ENCODE peak calls at places on chromosome 7, in six cellular contexts. One of them, this sample, is unnamed.

GRCh38 chr7:124171068-124171467 is 138.2 kb upstream of the TMEM229A start:
- DNase-seq in PC-9: no peak
- DNase-seq in B cell: no peak
- DNase-seq in neural crest cell: no peak
- DNase-seq in astrocyte of the cerebellum: no peak
- DNase-seq in GM12878: no peak
- DNase-seq in this sample: no peak

GRCh38 chr7:147432068-147432467 is 1158.5 kb upstream of the C7orf33 start:
- DNase-seq in GM12878: no peak
- DNase-seq in neural crest cell: no peak
- DNase-seq in PC-9: no peak
- DNase-seq in astrocyte of the cerebellum: no peak
- DNase-seq in B cell: no peak
- DNase-seq in this sample: no peak

GRCh38 chr7:134514663-134515062 is 12.7 kb upstream of the AKR1B10 start:
- DNase-seq in GM12878: peak
- DNase-seq in astrocyte of the cerebellum: peak
- DNase-seq in B cell: peak
- DNase-seq in PC-9: peak
- DNase-seq in neural crest cell: peak
- DNase-seq in this sample: peak

GRCh38 chr7:55077581-55078410 is 59.0 kb downstream of the EGFR start:
- DNase-seq in B cell: no peak
- DNase-seq in astrocyte of the cerebellum: no peak
- DNase-seq in PC-9: no peak
- DNase-seq in neural crest cell: no peak
- DNase-seq in GM12878: no peak
- DNase-seq in this sample: no peak

GRCh38 chr7:131895541-131896173 is 339.2 kb upstream of the PODXL start:
- DNase-seq in B cell: no peak
- DNase-seq in astrocyte of the cerebellum: peak
- DNase-seq in GM12878: no peak
- DNase-seq in PC-9: no peak
- DNase-seq in neural crest cell: no peak
- DNase-seq in this sample: no peak

GRCh38 chr7:120941856-120942255 is 8.7 kb upstream of the ING3 start:
- DNase-seq in GM12878: no peak
- DNase-seq in astrocyte of the cerebellum: no peak
- DNase-seq in neural crest cell: no peak
- DNase-seq in B cell: no peak
- DNase-seq in PC-9: no peak
- DNase-seq in this sample: no peak

GRCh38 chr7:132554446-132554845 is 21.8 kb downstream of the PLXNA4 start:
- DNase-seq in PC-9: no peak
- DNase-seq in GM12878: no peak
- DNase-seq in astrocyte of the cerebellum: no peak
- DNase-seq in B cell: no peak
- DNase-seq in neural crest cell: no peak
- DNase-seq in this sample: no peak

GRCh38 chr7:157299613-157300405 is 37.0 kb upstream of the DNAJB6 start:
- DNase-seq in astrocyte of the cerebellum: no peak
- DNase-seq in GM12878: no peak
- DNase-seq in B cell: peak
- DNase-seq in neural crest cell: no peak
- DNase-seq in PC-9: peak
- DNase-seq in this sample: no peak

GRCh38 chr7:95993420-95993819 is 221.1 kb downstream of the DYNC1I1 start:
- DNase-seq in astrocyte of the cerebellum: no peak
- DNase-seq in neural crest cell: no peak
- DNase-seq in B cell: no peak
- DNase-seq in PC-9: no peak
- DNase-seq in GM12878: no peak
- DNase-seq in this sample: no peak

GRCh38 chr7:28988818-28989595 is 30.9 kb upstream of the TRIL start:
- DNase-seq in neural crest cell: no peak
- DNase-seq in GM12878: no peak
- DNase-seq in PC-9: no peak
- DNase-seq in astrocyte of the cerebellum: peak
- DNase-seq in B cell: no peak
- DNase-seq in this sample: no peak

GRCh38 chr7:1236831-1237701 is 4.4 kb downstream of the UNCX start:
- DNase-seq in PC-9: no peak
- DNase-seq in GM12878: no peak
- DNase-seq in astrocyte of the cerebellum: no peak
- DNase-seq in neural crest cell: no peak
- DNase-seq in B cell: no peak
- DNase-seq in this sample: no peak

GRCh38 chr7:114663502-114663901 is 248.9 kb downstream of the FOXP2 start:
- DNase-seq in astrocyte of the cerebellum: peak
- DNase-seq in PC-9: peak
- DNase-seq in B cell: no peak
- DNase-seq in neural crest cell: no peak
- DNase-seq in GM12878: peak
- DNase-seq in this sample: no peak

GRCh38 chr7:95430864-95431263 is 4.0 kb downstream of the PON2 start:
- DNase-seq in PC-9: no peak
- DNase-seq in GM12878: no peak
- DNase-seq in astrocyte of the cerebellum: no peak
- DNase-seq in B cell: no peak
- DNase-seq in neural crest cell: no peak
- DNase-seq in this sample: no peak

GRCh38 chr7:113790025-113790424 is 128.8 kb downstream of the PPP1R3A start:
- DNase-seq in B cell: no peak
- DNase-seq in astrocyte of the cerebellum: no peak
- DNase-seq in PC-9: no peak
- DNase-seq in GM12878: no peak
- DNase-seq in neural crest cell: no peak
- DNase-seq in this sample: no peak

GRCh38 chr7:12030116-12030515 is 181.0 kb upstream of the TMEM106B start:
- DNase-seq in GM12878: no peak
- DNase-seq in neural crest cell: no peak
- DNase-seq in astrocyte of the cerebellum: peak
- DNase-seq in B cell: no peak
- DNase-seq in PC-9: no peak
- DNase-seq in this sample: no peak

GRCh38 chr7:29019896-29020295 is 61.8 kb upstream of the TRIL start:
- DNase-seq in PC-9: no peak
- DNase-seq in GM12878: no peak
- DNase-seq in astrocyte of the cerebellum: no peak
- DNase-seq in B cell: no peak
- DNase-seq in neural crest cell: no peak
- DNase-seq in this sample: no peak

GRCh38 chr7:120973849-120974248 is 14.7 kb upstream of the CPED1 start:
- DNase-seq in PC-9: no peak
- DNase-seq in astrocyte of the cerebellum: no peak
- DNase-seq in B cell: no peak
- DNase-seq in GM12878: no peak
- DNase-seq in neural crest cell: no peak
- DNase-seq in this sample: no peak

GRCh38 chr7:132932321-132933075 is 149.4 kb downstream of the CHCHD3 start:
- DNase-seq in astrocyte of the cerebellum: no peak
- DNase-seq in neural crest cell: no peak
- DNase-seq in B cell: no peak
- DNase-seq in PC-9: no peak
- DNase-seq in GM12878: no peak
- DNase-seq in this sample: no peak

GRCh38 chr7:114823290-114823689 is 98.6 kb upstream of the MDFIC start:
- DNase-seq in PC-9: no peak
- DNase-seq in GM12878: no peak
- DNase-seq in astrocyte of the cerebellum: no peak
- DNase-seq in neural crest cell: no peak
- DNase-seq in B cell: no peak
- DNase-seq in this sample: no peak

GRCh38 chr7:140079121-140079536 is 16.4 kb upstream of the PARP12 start:
- DNase-seq in GM12878: no peak
- DNase-seq in astrocyte of the cerebellum: peak
- DNase-seq in B cell: no peak
- DNase-seq in PC-9: no peak
- DNase-seq in neural crest cell: peak
- DNase-seq in this sample: no peak

GRCh38 chr7:158811461-158811860 is 17.8 kb downstream of the ESYT2 start:
- DNase-seq in PC-9: peak
- DNase-seq in astrocyte of the cerebellum: peak
- DNase-seq in B cell: no peak
- DNase-seq in GM12878: no peak
- DNase-seq in neural crest cell: no peak
- DNase-seq in this sample: no peak

GRCh38 chr7:26686448-26686981 is 177.9 kb downstream of the SKAP2 start:
- DNase-seq in B cell: peak
- DNase-seq in GM12878: no peak
- DNase-seq in PC-9: peak
- DNase-seq in astrocyte of the cerebellum: peak
- DNase-seq in neural crest cell: no peak
- DNase-seq in this sample: no peak

GRCh38 chr7:118855290-118855689 is 630.8 kb downstream of the ANKRD7 start:
- DNase-seq in PC-9: no peak
- DNase-seq in GM12878: no peak
- DNase-seq in neural crest cell: no peak
- DNase-seq in B cell: no peak
- DNase-seq in astrocyte of the cerebellum: no peak
- DNase-seq in this sample: no peak

GRCh38 chr7:36420307-36420706 is 30.6 kb downstream of the ANLN start:
- DNase-seq in GM12878: no peak
- DNase-seq in astrocyte of the cerebellum: no peak
- DNase-seq in B cell: no peak
- DNase-seq in neural crest cell: no peak
- DNase-seq in PC-9: no peak
- DNase-seq in this sample: no peak

DNA sequence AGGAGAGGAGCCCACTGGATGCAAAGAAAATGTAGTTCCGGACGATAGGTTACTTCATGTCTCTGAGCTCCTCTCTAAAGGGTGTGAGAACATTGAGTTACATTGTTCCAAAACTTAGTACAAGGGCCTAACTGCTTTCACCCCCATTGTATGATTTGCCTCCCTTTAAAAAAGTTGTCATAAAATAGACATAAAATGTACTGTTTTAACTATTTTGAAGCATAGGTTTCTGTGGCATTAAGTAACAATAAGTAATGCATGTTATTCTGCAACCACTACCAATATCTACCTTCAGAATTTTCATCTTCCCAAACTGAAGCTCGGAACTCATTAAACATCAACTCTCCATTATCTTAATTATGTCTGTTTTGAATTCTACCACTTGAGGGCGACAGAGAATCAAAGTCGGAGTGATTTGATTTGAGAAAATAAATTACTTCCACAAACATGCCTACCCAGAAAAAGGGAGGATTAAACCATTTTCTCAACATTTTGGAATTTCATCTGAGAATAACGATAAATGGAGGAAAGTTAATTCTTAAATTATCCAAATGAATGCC is 2.7 kb downstream of the IGFBP1 start:
- DNase-seq in astrocyte of the cerebellum: peak
- DNase-seq in neural crest cell: no peak
- DNase-seq in PC-9: no peak
- DNase-seq in GM12878: no peak
- DNase-seq in B cell: peak
- DNase-seq in this sample: no peak
- TF ChIP-seq CTCF in astrocyte of the cerebellum: peak
- TF ChIP-seq CTCF in neural crest cell: peak
- TF ChIP-seq CTCF in PC-9: peak
- TF ChIP-seq CTCF in GM12878: peak
- TF ChIP-seq CTCF in B cell: peak
- TF ChIP-seq CTCF in this sample: peak

DNA sequence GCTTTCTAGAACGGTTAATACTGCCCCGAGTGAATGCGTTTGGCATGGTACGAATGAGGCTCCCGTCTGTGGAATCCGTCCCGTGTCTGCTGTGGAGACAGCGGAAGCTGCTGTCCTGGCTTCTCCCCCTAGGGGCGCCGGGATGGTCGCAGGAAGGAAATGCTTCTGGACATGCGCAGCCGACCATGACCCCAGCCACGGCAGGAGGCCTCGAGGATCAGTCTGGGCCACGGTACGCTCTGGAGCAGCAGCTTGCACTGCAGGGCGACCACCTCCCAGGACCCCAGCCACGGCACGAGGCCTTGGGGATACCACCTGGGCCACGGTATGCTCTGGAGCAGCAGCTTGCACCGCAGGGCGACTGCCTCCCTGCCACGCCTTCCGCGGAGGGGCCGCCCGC is 107.9 kb downstream of the CYTH3 start:
- DNase-seq in PC-9: no peak
- DNase-seq in B cell: no peak
- DNase-seq in neural crest cell: peak
- DNase-seq in astrocyte of the cerebellum: no peak
- DNase-seq in GM12878: no peak
- DNase-seq in this sample: no peak
- TF ChIP-seq CTCF in PC-9: peak
- TF ChIP-seq CTCF in B cell: no peak
- TF ChIP-seq CTCF in neural crest cell: peak
- TF ChIP-seq CTCF in astrocyte of the cerebellum: peak
- TF ChIP-seq CTCF in GM12878: no peak
- TF ChIP-seq CTCF in this sample: no peak

DNA sequence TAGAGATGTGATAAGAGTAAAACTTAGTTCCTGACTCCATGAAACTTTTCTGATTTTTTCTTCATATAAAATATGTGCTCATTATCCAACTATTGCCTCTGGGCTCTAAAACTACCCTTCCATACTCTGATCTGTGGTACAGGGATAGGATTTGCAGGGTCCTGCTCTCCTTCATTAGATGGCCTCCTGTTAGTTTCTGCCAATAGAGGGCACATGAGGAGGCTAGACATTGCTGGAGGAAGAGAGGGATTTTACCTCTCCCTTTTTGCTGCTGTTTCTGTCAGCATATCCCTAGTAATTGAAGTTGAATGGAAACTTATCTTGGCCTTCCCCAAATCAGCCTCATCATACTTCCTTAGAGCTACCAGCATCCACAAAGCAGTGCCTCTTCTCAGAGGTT is 269.4 kb downstream of the NXPH1 start:
- DNase-seq in astrocyte of the cerebellum: no peak
- DNase-seq in neural crest cell: no peak
- DNase-seq in PC-9: no peak
- DNase-seq in GM12878: no peak
- DNase-seq in B cell: no peak
- DNase-seq in this sample: no peak
- TF ChIP-seq CTCF in astrocyte of the cerebellum: no peak
- TF ChIP-seq CTCF in neural crest cell: no peak
- TF ChIP-seq CTCF in PC-9: no peak
- TF ChIP-seq CTCF in GM12878: no peak
- TF ChIP-seq CTCF in B cell: no peak
- TF ChIP-seq CTCF in this sample: no peak

GRCh38 chr7:47368190-47368812 is 213.6 kb downstream of the TNS3 start:
- DNase-seq in GM12878: no peak
- DNase-seq in astrocyte of the cerebellum: no peak
- DNase-seq in neural crest cell: no peak
- DNase-seq in B cell: no peak
- DNase-seq in PC-9: no peak
- DNase-seq in this sample: no peak
- TF ChIP-seq CTCF in GM12878: no peak
- TF ChIP-seq CTCF in astrocyte of the cerebellum: no peak
- TF ChIP-seq CTCF in neural crest cell: no peak
- TF ChIP-seq CTCF in B cell: no peak
- TF ChIP-seq CTCF in PC-9: no peak
- TF ChIP-seq CTCF in this sample: no peak

GRCh38 chr7:79137942-79138341 is 315.5 kb downstream of the MAGI2 start:
- DNase-seq in astrocyte of the cerebellum: peak
- DNase-seq in B cell: no peak
- DNase-seq in neural crest cell: no peak
- DNase-seq in PC-9: no peak
- DNase-seq in GM12878: no peak
- DNase-seq in this sample: no peak
- TF ChIP-seq CTCF in astrocyte of the cerebellum: no peak
- TF ChIP-seq CTCF in B cell: no peak
- TF ChIP-seq CTCF in neural crest cell: no peak
- TF ChIP-seq CTCF in PC-9: no peak
- TF ChIP-seq CTCF in GM12878: no peak
- TF ChIP-seq CTCF in this sample: no peak